ENCODE peak calls at places on chromosomes 1 and 21, in five cellular contexts. E, Y, H, K and Z are unnamed samples.

GRCh38 chr1:27416387-27417111 is 24.1 kb downstream of the GPR3 start:
- DNase-seq in Y (peak), H (peak), K (no peak), E (no peak), Z (no peak)

GRCh38 chr1:32981003-32981909 is 16.6 kb upstream of the RNF19B start:
- DNase-seq in H (peak), E (peak), K (peak), Y (peak), Z (peak)

GRCh38 chr1:4126731-4127594 is 226.9 kb upstream of the C1orf174 start:
- DNase-seq in E (no peak), K (no peak), Y (no peak), H (no peak), Z (no peak)

GRCh38 chr1:30798389-30798951 is 40.9 kb upstream of the LAPTM5 start:
- DNase-seq in H (no peak), Y (peak), K (peak), E (no peak), Z (no peak)

GRCh38 chr1:223700942-223701637 is 11.2 kb upstream of the CAPN2 start:
- DNase-seq in Y (no peak), E (no peak), H (peak), K (no peak), Z (no peak)

GRCh38 chr21:16040601-16041000 is 310.8 kb downstream of the USP25 start:
- DNase-seq in Y (no peak), E (no peak), H (peak), K (no peak), Z (no peak)

GRCh38 chr1:109485001-109485400 is 1.3 kb downstream of the ATXN7L2 start:
- DNase-seq in E (no peak), K (no peak), H (no peak), Y (no peak), Z (no peak)

GRCh38 chr1:222818171-222818570 is 3.3 kb downstream of the DISP1 start:
- DNase-seq in H (peak), E (no peak), K (no peak), Y (no peak), Z (no peak)

GRCh38 chr1:193417945-193418744 is 231.7 kb upstream of the B3GALT2 start:
- DNase-seq in Y (no peak), E (no peak), H (no peak), K (no peak), Z (no peak)

GRCh38 chr1:160007577-160008200 is 24.1 kb downstream of the PIGM start:
- DNase-seq in E (no peak), K (no peak), Y (no peak), H (peak), Z (no peak)

GRCh38 chr1:154926201-154926600 is 10.3 kb downstream of the PMVK start:
- DNase-seq in Y (no peak), K (no peak), E (no peak), H (no peak), Z (no peak)

GRCh38 chr1:193705473-193706074 is 519.2 kb upstream of the B3GALT2 start:
- DNase-seq in K (no peak), H (no peak), Y (no peak), E (no peak), Z (no peak)

GRCh38 chr1:155981266-155982088 is 3.1 kb upstream of the ARHGEF2 start:
- DNase-seq in K (peak), Y (peak), H (no peak), E (no peak), Z (no peak)

GRCh38 chr1:176869577-176869976 is 294.9 kb downstream of the ASTN1 start:
- DNase-seq in E (no peak), H (no peak), Y (no peak), K (no peak), Z (no peak)

GRCh38 chr1:41626146-41626545 is 141.7 kb upstream of the EDN2 start:
- DNase-seq in Y (no peak), H (peak), K (no peak), E (no peak), Z (no peak)

GRCh38 chr1:183932412-183932811 is 105.1 kb downstream of the COLGALT2 start:
- DNase-seq in E (no peak), K (peak), Y (peak), H (no peak), Z (no peak)

GRCh38 chr1:53294557-53294956 is 33.3 kb downstream of the LRP8 start:
- DNase-seq in E (no peak), H (peak), K (no peak), Y (no peak), Z (no peak)

GRCh38 chr21:44703731-44704635 is 7.0 kb downstream of the KRTAP10-12 start:
- DNase-seq in H (no peak), Y (no peak), K (peak), E (no peak), Z (no peak)
- H3K4me3 ChIP-seq in H (no peak), Y (no peak), K (no peak), E (no peak), Z (no peak)

GRCh38 chr1:173148538-173148937 is 58.6 kb downstream of the TNFSF4 start:
- DNase-seq in K (no peak), Y (no peak), E (no peak), H (no peak), Z (no peak)
- H3K4me3 ChIP-seq in K (no peak), Y (no peak), E (no peak), H (no peak), Z (no peak)

GRCh38 chr1:9179450-9179849 is 50.5 kb upstream of the GPR157 start:
- DNase-seq in H (no peak), Y (no peak), K (no peak), E (no peak), Z (no peak)
- H3K4me3 ChIP-seq in H (no peak), Y (no peak), K (no peak), E (no peak), Z (no peak)

DNA sequence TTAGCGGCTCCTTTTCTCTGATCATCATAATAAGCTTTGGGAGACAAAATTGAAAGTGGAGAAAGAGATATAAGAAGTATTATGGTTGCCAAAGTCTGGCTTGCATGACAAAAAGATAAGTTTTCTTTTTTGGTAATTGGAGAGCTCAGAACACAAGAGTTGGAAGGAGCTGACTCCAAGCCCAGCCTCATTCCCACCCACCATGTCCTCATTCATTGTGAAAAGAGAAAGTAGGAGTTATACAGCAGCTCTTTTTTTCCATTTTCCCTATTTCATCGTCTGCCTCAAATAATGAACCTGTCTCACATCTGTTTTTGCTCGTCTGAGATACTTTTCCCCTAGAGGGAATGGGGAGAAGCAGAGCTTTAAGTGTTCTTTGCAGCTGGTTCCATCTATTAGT is 34.8 kb downstream of the AGT start:
- DNase-seq in H (no peak), K (no peak), E (no peak), Y (no peak), Z (no peak)
- H3K4me3 ChIP-seq in H (no peak), K (no peak), E (no peak), Y (no peak), Z (no peak)